ENCODE peak calls at places on chromosome 17, in four cellular contexts. O is K562, Y is HepG2, U is GM12878. H is an unnamed sample.
A peak's percentile ranks its signal among the peaks of the same experiment; 100 is the strongest.

GRCh38 chr17:17567631-17568030 is 23.9 kb downstream of the PEMT start:
- DNase-seq in Y (no peak), U (no peak), O (no peak), H (no peak)

GRCh38 chr17:45119964-45120363 is 12.4 kb downstream of the PLCD3 start:
- DNase-seq in U (no peak), O (no peak), Y (no peak), H (no peak)

GRCh38 chr17:14351493-14351892 is 50.6 kb downstream of the HS3ST3B1 start:
- DNase-seq in Y (no peak), U (no peak), O (no peak), H (no peak)

GRCh38 chr17:42832934-42833770 is at the start of gene PSME3:
- DNase-seq in O (peak; percentile 90), Y (peak; percentile 88), U (peak; percentile 59), H (peak; percentile 91)

GRCh38 chr17:65220732-65221131 is 83.6 kb downstream of the RGS9 start:
- DNase-seq in U (no peak), Y (no peak), O (no peak), H (no peak)

GRCh38 chr17:46000292-46000691 is 1.2 kb downstream of the STH start:
- DNase-seq in O (no peak), U (no peak), Y (no peak), H (no peak)

GRCh38 chr17:55770220-55770870 is 19.5 kb downstream of the PCTP start:
- DNase-seq in Y (peak; percentile 68), U (no peak), O (peak; percentile 45), H (no peak)

GRCh38 chr17:82734987-82735866 is at the start of gene FN3K:
- DNase-seq in U (no peak), Y (peak; percentile 48), O (peak; percentile 92), H (peak; percentile 70)

GRCh38 chr17:73211745-73212144 is 18.9 kb downstream of the COG1 start:
- DNase-seq in O (no peak), Y (no peak), U (no peak), H (no peak)

GRCh38 chr17:82808921-82809905 is 30.6 kb downstream of the ZNF750 start:
- DNase-seq in U (no peak), Y (no peak), O (no peak), H (no peak)

GRCh38 chr17:82219083-82219482 is 6.4 kb upstream of the CCDC57 start:
- DNase-seq in U (no peak), O (no peak), Y (no peak), H (no peak)

GRCh38 chr17:59372138-59372751 is 40.8 kb downstream of the YPEL2 start:
- DNase-seq in Y (no peak), O (no peak), U (peak; percentile 79), H (no peak)

GRCh38 chr17:83083368-83084201 is 4.2 kb downstream of the METRNL start:
- DNase-seq in O (no peak), U (no peak), Y (no peak), H (no peak)

GRCh38 chr17:82793974-82794620 is 42.2 kb downstream of the TBCD start:
- DNase-seq in O (no peak), U (no peak), Y (no peak), H (no peak)

GRCh38 chr17:61414141-61414935 is 14.7 kb downstream of the TBX2 start:
- DNase-seq in U (no peak), O (peak; percentile 9), Y (no peak), H (no peak)

GRCh38 chr17:8922923-8923322 is 42.6 kb downstream of the PIK3R5 start:
- DNase-seq in Y (no peak), O (no peak), U (no peak), H (no peak)

GRCh38 chr17:8921147-8921546 is 44.4 kb downstream of the PIK3R5 start:
- DNase-seq in Y (no peak), U (no peak), O (no peak), H (no peak)

GRCh38 chr17:8924595-8924994 is 40.9 kb downstream of the PIK3R5 start:
- DNase-seq in U (peak; percentile 77), Y (no peak), O (no peak), H (no peak)

GRCh38 chr17:8923762-8924161 is 41.7 kb downstream of the PIK3R5 start:
- DNase-seq in Y (no peak), O (no peak), U (no peak), H (no peak)

DNA sequence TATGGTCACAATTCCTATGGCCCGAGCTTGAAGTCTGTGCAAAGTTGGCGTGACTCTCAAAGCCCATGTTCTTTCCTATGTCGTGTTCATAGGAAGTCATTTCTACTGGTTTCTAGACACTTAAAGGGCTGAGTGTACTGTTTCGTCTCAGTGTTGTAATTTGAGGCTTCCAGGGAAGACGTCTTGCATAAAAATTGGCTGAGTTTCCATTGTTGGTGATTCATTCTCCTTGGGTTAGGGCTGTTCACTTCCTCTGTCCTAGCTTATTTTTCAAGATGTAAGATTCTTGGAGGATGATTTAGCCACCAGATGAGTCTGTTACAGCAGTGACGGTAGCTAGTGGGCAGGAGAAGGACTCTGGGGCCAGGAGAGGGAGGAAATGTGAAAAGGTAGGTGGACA is 43.1 kb downstream of the PIK3R5 start:
- DNase-seq in Y (no peak), U (no peak), O (no peak), H (no peak)
- TF ChIP-seq CBFB in Y (no peak), U (no peak), O (no peak), H (no peak)

GRCh38 chr17:79732804-79733691 is 2.3 kb downstream of the ENPP7 start:
- DNase-seq in Y (peak; percentile 54), U (peak; percentile 55), O (no peak), H (no peak)
- TF ChIP-seq CTCF in Y (no peak), U (no peak), O (no peak), H (no peak)

DNA sequence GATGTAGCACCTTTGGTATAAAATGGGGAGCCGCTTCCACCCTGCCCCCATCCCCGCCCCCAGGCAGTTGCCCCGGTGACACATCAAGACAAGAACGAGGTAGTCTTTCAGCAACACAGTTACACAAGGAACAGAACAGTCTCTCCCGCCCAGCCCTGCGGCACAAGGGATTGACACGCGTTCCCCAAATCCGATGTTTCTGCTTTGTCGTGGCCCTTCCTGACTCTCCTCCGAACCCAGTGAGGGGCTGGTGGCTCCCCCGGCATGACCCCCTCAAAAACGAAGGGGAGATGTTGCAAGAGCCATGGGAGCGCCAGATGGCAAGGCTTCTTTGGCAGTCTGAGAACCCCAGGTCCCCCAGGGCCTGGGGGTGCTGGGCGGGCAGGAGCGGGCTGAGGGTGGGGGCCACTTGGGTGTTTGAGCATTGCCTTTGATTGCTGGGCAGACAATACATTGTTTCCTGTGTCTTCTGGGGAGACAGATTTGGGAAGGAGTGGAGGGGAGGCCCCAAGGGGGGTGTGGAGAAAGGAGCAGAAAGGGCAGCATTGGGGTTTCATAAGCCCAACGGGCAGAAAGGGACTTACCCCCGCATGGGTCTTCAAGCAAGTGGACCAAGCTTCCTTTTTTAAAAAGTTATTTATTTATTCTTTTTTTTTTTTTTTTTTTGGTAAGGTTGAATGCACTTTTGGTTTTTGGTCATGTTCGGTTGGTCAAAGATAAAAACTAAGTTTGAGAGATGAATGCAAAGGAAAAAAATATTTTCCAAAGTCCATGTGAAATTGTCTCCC is 16.6 kb downstream of the COL1A1 start:
- DNase-seq in O (peak; percentile 36), U (no peak), Y (no peak), H (no peak)
- TF ChIP-seq CBFB in O (no peak), U (no peak), Y (no peak), H (no peak)

DNA sequence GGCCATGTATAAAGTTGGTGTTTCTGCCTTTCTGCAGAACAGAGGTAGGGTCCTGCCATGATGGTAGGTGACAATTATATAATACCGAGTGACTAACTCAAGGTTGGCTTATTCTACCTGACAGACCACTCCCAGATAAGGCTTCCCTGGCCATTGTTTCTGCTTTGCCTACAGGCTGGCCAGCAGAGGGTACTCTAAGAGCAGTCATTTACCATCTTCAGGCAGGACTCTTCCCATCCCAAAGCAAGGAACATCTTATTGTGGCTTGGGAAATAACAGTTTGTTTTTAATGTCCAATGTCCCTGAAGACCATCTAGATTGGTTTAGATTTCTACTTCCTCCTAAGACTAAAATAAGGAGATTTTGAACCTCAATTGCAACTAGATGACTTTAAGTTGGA is 74.1 kb downstream of the SNX11 start:
- DNase-seq in U (no peak), O (no peak), Y (no peak), H (peak; percentile 44)
- TF ChIP-seq CTCF in U (peak; percentile 28), O (peak; percentile 66), Y (peak; percentile 49), H (no peak)

DNA sequence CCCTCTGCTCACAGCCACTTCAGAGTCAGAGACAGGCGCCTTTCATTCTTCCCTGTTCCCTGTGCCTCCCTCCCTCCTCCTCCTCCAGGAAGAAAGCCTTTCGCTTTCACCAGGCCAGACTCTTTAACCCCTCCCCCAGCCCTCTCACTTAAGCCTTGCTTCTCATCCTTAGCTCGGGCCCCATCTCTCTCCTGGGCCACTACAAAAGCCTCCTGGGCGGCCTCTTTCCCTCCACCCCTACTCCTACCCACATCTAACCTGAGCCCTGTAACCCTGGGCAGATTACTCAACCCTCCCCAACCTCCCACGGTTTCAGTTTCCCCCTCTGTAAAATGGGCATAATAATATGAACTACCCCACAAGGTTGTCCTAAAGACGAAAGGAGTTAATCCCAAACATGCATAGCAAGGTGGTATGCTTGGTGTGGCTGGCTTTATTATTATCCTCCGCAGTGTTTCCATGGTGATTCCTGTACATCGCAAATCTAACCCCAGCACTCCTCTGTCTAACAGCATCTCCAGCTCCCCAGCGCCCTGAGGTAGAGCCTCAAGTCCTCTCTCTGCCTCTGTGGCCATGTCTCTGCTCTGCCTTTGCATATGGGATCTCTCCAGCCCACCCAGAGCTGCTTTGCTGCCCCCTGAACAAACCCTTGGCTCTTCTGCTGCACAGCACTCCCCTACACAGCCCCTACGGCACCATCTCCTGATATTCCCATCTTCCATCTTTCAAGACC is 17.7 kb downstream of the PIMREG start:
- DNase-seq in U (no peak), Y (no peak), O (no peak), H (peak; percentile 40)
- TF ChIP-seq CBFB in U (no peak), Y (no peak), O (no peak), H (no peak)

GRCh38 chr17:2926019-2926650 is 129.9 kb downstream of the RAP1GAP2 start:
- DNase-seq in Y (no peak), U (no peak), O (no peak), H (no peak)
- TF ChIP-seq CTCF in Y (no peak), U (no peak), O (no peak), H (no peak)

GRCh38 chr17:63476494-63476856 is 386 bp upstream of the ACE start:
- DNase-seq in U (no peak), O (peak; percentile 81), Y (no peak), H (peak; percentile 65)
- TF ChIP-seq CBFB in U (no peak), O (no peak), Y (no peak), H (no peak)

GRCh38 chr17:77772461-77772897 is 186.0 kb upstream of the TNRC6C start:
- DNase-seq in O (peak; percentile 84), Y (peak; percentile 56), U (no peak), H (peak; percentile 88)
- TF ChIP-seq CTCF in O (peak; percentile 89), Y (peak; percentile 92), U (peak; percentile 92), H (peak; percentile 65)

DNA sequence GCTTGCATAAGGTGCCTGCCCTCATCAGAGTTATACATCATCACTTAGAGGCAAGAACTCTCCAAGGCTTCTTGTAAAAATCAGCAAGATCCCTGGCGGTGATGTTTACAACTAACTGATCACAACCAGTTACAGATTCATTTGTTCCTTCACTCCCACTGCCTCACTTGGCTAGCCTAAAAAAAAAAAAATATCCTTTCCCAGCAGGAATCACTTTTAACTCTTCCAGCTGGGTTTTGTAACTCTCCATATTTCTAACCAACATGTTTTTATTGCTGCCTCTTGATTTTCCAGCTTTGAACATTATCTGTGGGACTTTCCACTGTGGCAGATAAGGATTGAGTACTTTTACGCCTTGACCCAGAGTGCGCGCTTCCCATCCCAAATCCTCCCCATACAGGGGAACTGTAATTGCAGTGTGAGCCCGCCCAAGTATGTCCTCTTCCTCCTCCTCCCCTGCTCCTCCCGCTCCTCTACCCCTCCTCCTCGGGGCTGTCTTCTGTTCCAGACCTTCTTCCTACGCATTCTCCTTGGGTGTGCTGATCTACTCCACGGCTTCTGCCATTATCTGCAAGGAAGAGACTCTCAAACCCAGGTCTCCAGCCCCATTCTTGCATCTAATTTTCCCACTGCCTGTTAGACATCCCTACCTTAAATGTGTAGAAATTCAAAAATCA is 43.4 kb downstream of the CYB5D2 start:
- DNase-seq in U (no peak), Y (no peak), O (no peak), H (no peak)
- TF ChIP-seq CBFB in U (no peak), Y (no peak), O (no peak), H (no peak)

GRCh38 chr17:76075364-76076099 is 951 bp downstream of the GALR2 start:
- DNase-seq in Y (no peak), U (no peak), O (no peak), H (peak; percentile 73)
- TF ChIP-seq CTCF in Y (peak; percentile 66), U (no peak), O (no peak), H (no peak)

H was measured in WTC11.